ENCODE peak calls at places on chromosome 1, in six cellular contexts. Y is neural progenitor cell; I is activated T-cell treated with anti-CD3 and anti-CD28 coated beads, Interleukin-2, amount 50 U/mL, for 24 hours; V is astrocyte; U is skeletal muscle cell; G is NCI-H1105 treated with DMSO at 0.1 percent for 48 hours. W is an unnamed sample.

GRCh38 chr1:184567648-184568047 is 180.8 kb downstream of the C1orf21 start:
- DNase-seq in Y (peak), I (no peak), G (no peak), U (peak), V (peak), W (no peak)

GRCh38 chr1:247212012-247212411 is 40.2 kb upstream of the ZNF124 start:
- DNase-seq in U (no peak), Y (no peak), I (no peak), V (no peak), G (no peak), W (no peak)

GRCh38 chr1:76607712-76608111 is 259.6 kb upstream of the ST6GALNAC5 start:
- DNase-seq in I (no peak), V (no peak), G (no peak), U (no peak), Y (no peak), W (no peak)

GRCh38 chr1:166905136-166905535 is 29.1 kb upstream of the TADA1 start:
- DNase-seq in Y (no peak), U (no peak), I (no peak), G (no peak), V (peak), W (no peak)

GRCh38 chr1:63320024-63320799 is 2.2 kb upstream of the FOXD3 start:
- DNase-seq in U (no peak), V (no peak), I (peak), G (no peak), Y (peak), W (no peak)

GRCh38 chr1:169624887-169625286 is 5.0 kb downstream of the SELP start:
- DNase-seq in G (no peak), Y (no peak), I (no peak), V (no peak), U (no peak), W (no peak)

GRCh38 chr1:27597036-27597435 is 6.9 kb downstream of the AHDC1 start:
- DNase-seq in V (no peak), G (no peak), Y (no peak), U (no peak), I (no peak), W (no peak)

GRCh38 chr1:85884372-85885035 is 176.3 kb upstream of the ZNHIT6 start:
- DNase-seq in I (no peak), U (no peak), V (no peak), G (peak), Y (peak), W (no peak)

GRCh38 chr1:3518756-3519155 is 64.3 kb downstream of the ARHGEF16 start:
- DNase-seq in G (no peak), I (no peak), V (no peak), U (no peak), Y (no peak), W (no peak)

GRCh38 chr1:179016694-179017382 is 8.9 kb upstream of the FAM20B start:
- DNase-seq in Y (no peak), I (no peak), U (peak), V (peak), G (no peak), W (peak)

GRCh38 chr1:91099746-91100621 is 78.1 kb upstream of the ZNF644 start:
- DNase-seq in Y (no peak), G (no peak), U (no peak), V (peak), I (no peak), W (no peak)

GRCh38 chr1:58287894-58288623 is 258.5 kb downstream of the OMA1 start:
- DNase-seq in Y (no peak), V (no peak), U (no peak), I (no peak), G (peak), W (no peak)

GRCh38 chr1:58968360-58968952 is 184.6 kb upstream of the JUN start:
- DNase-seq in G (peak), I (peak), U (peak), V (peak), Y (no peak), W (peak)

GRCh38 chr1:22472596-22472995 is 20.9 kb downstream of the ZBTB40 start:
- DNase-seq in I (no peak), V (no peak), G (no peak), U (no peak), Y (no peak), W (no peak)

GRCh38 chr1:30697977-30698376 is 25.4 kb downstream of the MATN1 start:
- DNase-seq in I (no peak), V (peak), G (no peak), U (no peak), Y (no peak), W (no peak)

GRCh38 chr1:154443274-154444013 is 38.3 kb downstream of the IL6R start:
- DNase-seq in U (no peak), V (no peak), I (no peak), G (no peak), Y (no peak), W (no peak)

GRCh38 chr1:116785006-116785405 is 30.8 kb downstream of the CD2 start:
- DNase-seq in U (no peak), I (no peak), V (no peak), Y (no peak), G (no peak), W (no peak)

GRCh38 chr1:214525535-214526019 is 25.8 kb downstream of the PTPN14 start:
- DNase-seq in G (no peak), V (peak), Y (no peak), I (no peak), U (no peak), W (no peak)

GRCh38 chr1:41382531-41383090 is 21.4 kb downstream of the FOXO6 start:
- DNase-seq in Y (peak), V (no peak), U (no peak), I (no peak), G (no peak), W (no peak)

GRCh38 chr1:156958247-156958714 is 37.8 kb downstream of the LRRC71 start:
- DNase-seq in Y (no peak), V (no peak), G (no peak), U (no peak), I (no peak), W (no peak)

GRCh38 chr1:23424171-23424959 is at the start of gene TCEA3:
- DNase-seq in U (no peak), G (peak), Y (peak), V (no peak), I (peak), W (no peak)

GRCh38 chr1:160354388-160354985 is 11.3 kb downstream of the NCSTN start:
- DNase-seq in I (no peak), G (peak), Y (peak), U (no peak), V (no peak), W (no peak)

GRCh38 chr1:177632923-177633322 is 336.9 kb downstream of the SEC16B start:
- DNase-seq in I (no peak), Y (no peak), U (no peak), G (no peak), V (no peak), W (no peak)

GRCh38 chr1:56418047-56418680 is 161.2 kb downstream of the PLPP3 start:
- DNase-seq in I (no peak), V (no peak), Y (no peak), G (no peak), U (no peak), W (no peak)

GRCh38 chr1:202154766-202155477 is 5.5 kb downstream of the PTPN7 start:
- DNase-seq in G (no peak), U (peak), V (peak), I (peak), Y (peak), W (no peak)

GRCh38 chr1:20760322-20760721 is 26.8 kb downstream of the HP1BP3 start:
- DNase-seq in I (no peak), V (no peak), Y (no peak), G (no peak), U (no peak), W (no peak)

GRCh38 chr1:28194326-28195035 is 18.0 kb upstream of the PTAFR start:
- DNase-seq in V (no peak), U (no peak), I (no peak), G (no peak), Y (no peak), W (no peak)

GRCh38 chr1:235068155-235069121 is 60.2 kb downstream of the TOMM20 start:
- DNase-seq in G (no peak), U (peak), V (peak), I (no peak), Y (no peak), W (no peak)

GRCh38 chr1:73637275-73637674 is 560.7 kb downstream of the LRRIQ3 start:
- DNase-seq in V (no peak), I (no peak), U (no peak), Y (no peak), G (no peak), W (no peak)

GRCh38 chr1:215605011-215605621 is 38.0 kb downstream of the KCTD3 start:
- DNase-seq in U (no peak), V (no peak), Y (no peak), G (no peak), I (no peak), W (no peak)

GRCh38 chr1:184164529-184164928 is 113.0 kb downstream of the TSEN15 start:
- DNase-seq in Y (no peak), V (no peak), G (no peak), I (no peak), U (no peak), W (no peak)

GRCh38 chr1:43279666-43280065 is 5.7 kb downstream of the C1orf210 start:
- DNase-seq in Y (no peak), U (no peak), G (no peak), I (no peak), V (no peak), W (no peak)